ENCODE peak calls at places on chromosomes 7 and 10, in nine cellular contexts. Q is BJ, N is Peyer's patch, E is endodermal cell, C is hepatocyte, L is adrenal gland, J is choroid plexus epithelial cell, W is ovary, U is brain microvascular endothelial cell. B is an unnamed sample.

GRCh38 chr10:19815478-19816419 is 483 bp upstream of the PLXDC2 start:
- DNase-seq in Q (no peak), N (peak), E (peak), C (peak), L (peak), J (peak), W (peak), U (peak), B (peak)

GRCh38 chr10:124465003-124465776 is 3.6 kb downstream of the LHPP start:
- DNase-seq in Q (no peak), N (no peak), E (peak), C (no peak), L (no peak), J (no peak), W (no peak), U (no peak), B (no peak)

GRCh38 chr10:49611166-49611814 is 1.2 kb downstream of the SLC18A3 start:
- DNase-seq in Q (no peak), N (peak), E (peak), C (no peak), L (no peak), J (no peak), W (no peak), U (no peak), B (no peak)

GRCh38 chr7:116524609-116525297 is at the start of gene CAV1:
- DNase-seq in Q (peak), N (peak), E (peak), C (peak), L (peak), J (peak), W (peak), U (peak), B (peak)

GRCh38 chr7:50502947-50503346 is 52.8 kb upstream of the FIGNL1 start:
- DNase-seq in Q (no peak), N (no peak), E (no peak), C (no peak), L (no peak), J (peak), W (no peak), U (no peak), B (no peak)

GRCh38 chr10:43190775-43191174 is 52.5 kb downstream of the CSGALNACT2 start:
- DNase-seq in Q (no peak), N (no peak), E (no peak), C (no peak), L (no peak), J (peak), W (no peak), U (peak), B (no peak)

GRCh38 chr10:69492746-69493462 is 41.6 kb downstream of the TSPAN15 start:
- DNase-seq in Q (no peak), N (peak), E (no peak), C (no peak), L (no peak), J (no peak), W (no peak), U (no peak), B (no peak)

GRCh38 chr10:8084799-8085198 is 30.3 kb downstream of the GATA3 start:
- DNase-seq in Q (no peak), N (no peak), E (no peak), C (no peak), L (no peak), J (no peak), W (no peak), U (no peak), B (no peak)

GRCh38 chr7:117283371-117283770 is 39.5 kb downstream of the WNT2 start:
- DNase-seq in Q (peak), N (no peak), E (no peak), C (no peak), L (no peak), J (peak), W (no peak), U (peak), B (no peak)

GRCh38 chr7:130421685-130422084 is 19.1 kb downstream of the CEP41 start:
- DNase-seq in Q (no peak), N (no peak), E (no peak), C (no peak), L (no peak), J (peak), W (no peak), U (no peak), B (no peak)

GRCh38 chr7:37359662-37360444 is 88.8 kb downstream of the ELMO1 start:
- DNase-seq in Q (no peak), N (no peak), E (no peak), C (no peak), L (no peak), J (no peak), W (no peak), U (no peak), B (no peak)

GRCh38 chr7:32204361-32205018 is 134.3 kb upstream of the PDE1C start:
- DNase-seq in Q (peak), N (peak), E (peak), C (peak), L (peak), J (peak), W (peak), U (peak), B (peak)

GRCh38 chr7:23287612-23288011 is 11.5 kb upstream of the MALSU1 start:
- DNase-seq in Q (no peak), N (no peak), E (no peak), C (no peak), L (no peak), J (no peak), W (no peak), U (no peak), B (no peak)

GRCh38 chr7:157406971-157407370 is 70.2 kb downstream of the DNAJB6 start:
- DNase-seq in Q (no peak), N (peak), E (no peak), C (no peak), L (no peak), J (no peak), W (no peak), U (no peak), B (no peak)

GRCh38 chr10:43137701-43137970 is 609 bp upstream of the CSGALNACT2 start:
- DNase-seq in Q (no peak), N (no peak), E (peak), C (peak), L (peak), J (peak), W (peak), U (peak), B (no peak)

GRCh38 chr10:88200637-88201036 is 337.2 kb downstream of the PTEN start:
- DNase-seq in Q (no peak), N (no peak), E (no peak), C (no peak), L (no peak), J (no peak), W (no peak), U (no peak), B (peak)

GRCh38 chr10:11748866-11749265 is 6.7 kb downstream of the ECHDC3 start:
- DNase-seq in Q (no peak), N (no peak), E (no peak), C (no peak), L (no peak), J (no peak), W (no peak), U (no peak), B (no peak)

GRCh38 chr10:47240173-47240572 is 59.8 kb upstream of the GDF10 start:
- DNase-seq in Q (no peak), N (no peak), E (peak), C (no peak), L (no peak), J (no peak), W (no peak), U (no peak), B (no peak)

GRCh38 chr10:66827353-66827752 is 98.5 kb upstream of the LRRTM3 start:
- DNase-seq in Q (peak), N (no peak), E (no peak), C (no peak), L (no peak), J (peak), W (no peak), U (peak), B (no peak)

GRCh38 chr10:14673189-14673947 is 101.3 kb downstream of the FAM107B start:
- DNase-seq in Q (no peak), N (no peak), E (no peak), C (peak), L (no peak), J (no peak), W (no peak), U (no peak), B (no peak)

GRCh38 chr7:47473499-47474210 is 108.3 kb downstream of the TNS3 start:
- DNase-seq in Q (no peak), N (no peak), E (no peak), C (no peak), L (no peak), J (no peak), W (no peak), U (no peak), B (no peak)

GRCh38 chr10:13587367-13587766 is 602 bp downstream of the PRPF18 start:
- DNase-seq in Q (no peak), N (peak), E (peak), C (peak), L (peak), J (peak), W (peak), U (no peak), B (no peak)

GRCh38 chr7:32905175-32905662 is 13.7 kb upstream of the KBTBD2 start:
- DNase-seq in Q (peak), N (peak), E (peak), C (peak), L (peak), J (peak), W (no peak), U (peak), B (no peak)

GRCh38 chr7:15305002-15305600 is 256.7 kb downstream of the AGMO start:
- DNase-seq in Q (no peak), N (no peak), E (peak), C (peak), L (no peak), J (peak), W (peak), U (peak), B (peak)

DNA sequence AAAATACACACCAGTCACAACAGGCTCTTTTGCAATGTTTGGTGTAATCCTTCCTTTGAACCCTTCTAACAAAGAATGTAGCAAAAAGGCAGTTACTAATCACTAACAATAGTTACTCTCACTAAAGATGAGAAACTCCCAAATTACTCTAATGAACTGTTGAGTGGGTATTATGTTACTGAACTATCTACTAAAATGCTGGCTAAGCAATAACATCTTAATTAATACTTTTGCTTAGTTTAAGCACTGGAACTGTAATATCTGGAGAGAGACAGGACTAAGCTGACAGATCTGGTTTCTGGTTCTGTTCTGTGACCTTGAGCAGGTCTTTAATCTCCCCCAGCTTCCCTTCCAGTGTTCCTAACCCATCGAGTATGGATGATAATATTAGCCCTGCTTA is 241.7 kb downstream of the CHCHD3 start:
- DNase-seq in Q (no peak), N (no peak), E (no peak), C (no peak), L (no peak), J (no peak), W (no peak), U (no peak), B (no peak)
- TF ChIP-seq CTCF in Q (no peak), N (no peak), E (no peak), C (no peak), L (no peak), J (no peak), W (no peak), U (no peak), B (no peak)

GRCh38 chr10:99984635-99985034 is 25.1 kb downstream of the DNMBP start:
- DNase-seq in Q (no peak), N (no peak), E (no peak), C (no peak), L (no peak), J (no peak), W (no peak), U (no peak), B (no peak)

GRCh38 chr10:99981581-99982199 is 28.1 kb downstream of the DNMBP start:
- DNase-seq in Q (no peak), N (no peak), E (no peak), C (no peak), L (no peak), J (no peak), W (no peak), U (no peak), B (no peak)

GRCh38 chr10:99982728-99983127 is 27.0 kb downstream of the DNMBP start:
- DNase-seq in Q (no peak), N (no peak), E (no peak), C (no peak), L (no peak), J (no peak), W (no peak), U (no peak), B (no peak)

GRCh38 chr10:99983280-99983988 is 26.3 kb downstream of the DNMBP start:
- DNase-seq in Q (no peak), N (peak), E (no peak), C (peak), L (peak), J (peak), W (peak), U (peak), B (no peak)

GRCh38 chr10:99984201-99984600 is 25.5 kb downstream of the DNMBP start:
- DNase-seq in Q (no peak), N (no peak), E (no peak), C (peak), L (no peak), J (peak), W (no peak), U (no peak), B (no peak)
- H3K4me3 ChIP-seq in Q (no peak), N (no peak), E (no peak), C (no peak), L (no peak), J (no peak), W (no peak), U (no peak), B (no peak)

GRCh38 chr7:11613292-11613930 is 218.6 kb downstream of the THSD7A start:
- DNase-seq in Q (no peak), N (no peak), E (peak), C (no peak), L (no peak), J (no peak), W (no peak), U (no peak), B (no peak)
- TF ChIP-seq CTCF in Q (no peak), N (no peak), E (peak), C (no peak), L (no peak), J (no peak), W (no peak), U (no peak), B (no peak)

GRCh38 chr7:151930695-151931094 is 25.6 kb upstream of the GALNTL5 start:
- DNase-seq in Q (no peak), N (no peak), E (no peak), C (no peak), L (no peak), J (no peak), W (no peak), U (no peak), B (no peak)
- H3K4me3 ChIP-seq in Q (no peak), N (no peak), E (no peak), C (no peak), L (no peak), J (no peak), W (no peak), U (no peak), B (no peak)

GRCh38 chr10:113680172-113681111 is 730 bp downstream of the CASP7 start:
- DNase-seq in Q (no peak), N (peak), E (no peak), C (peak), L (peak), J (peak), W (peak), U (peak), B (no peak)

GRCh38 chr10:113683300-113683699 is 3.6 kb downstream of the CASP7 start:
- DNase-seq in Q (no peak), N (no peak), E (no peak), C (no peak), L (no peak), J (no peak), W (no peak), U (no peak), B (no peak)

GRCh38 chr10:113681533-113682470 is 2.1 kb downstream of the CASP7 start:
- DNase-seq in Q (no peak), N (no peak), E (no peak), C (no peak), L (no peak), J (peak), W (no peak), U (no peak), B (no peak)

GRCh38 chr10:113679463-113680171 is at the start of gene CASP7:
- DNase-seq in Q (no peak), N (peak), E (peak), C (peak), L (peak), J (peak), W (peak), U (peak), B (peak)
- TF ChIP-seq CTCF in Q (peak), N (no peak), E (peak), C (no peak), L (no peak), J (no peak), W (no peak), U (peak), B (peak)

GRCh38 chr10:86365346-86366032 is 1.1 kb downstream of the GRID1 start:
- DNase-seq in Q (no peak), N (peak), E (peak), C (no peak), L (peak), J (peak), W (peak), U (no peak), B (no peak)
- H3K4me3 ChIP-seq in Q (peak), N (peak), E (no peak), C (peak), L (peak), J (no peak), W (peak), U (no peak), B (no peak)

GRCh38 chr10:112461029-112461887 is 14.2 kb downstream of the VTI1A start:
- DNase-seq in Q (no peak), N (no peak), E (no peak), C (no peak), L (no peak), J (peak), W (no peak), U (peak), B (no peak)

GRCh38 chr10:112454910-112455779 is 8.1 kb downstream of the VTI1A start:
- DNase-seq in Q (no peak), N (no peak), E (no peak), C (no peak), L (no peak), J (no peak), W (no peak), U (no peak), B (no peak)

GRCh38 chr10:112456533-112456932 is 9.5 kb downstream of the VTI1A start:
- DNase-seq in Q (no peak), N (no peak), E (peak), C (no peak), L (no peak), J (no peak), W (no peak), U (no peak), B (no peak)
- TF ChIP-seq CTCF in Q (no peak), N (no peak), E (peak), C (no peak), L (no peak), J (no peak), W (no peak), U (no peak), B (no peak)

GRCh38 chr10:97270523-97271154 is 21.8 kb downstream of the ARHGAP19 start:
- DNase-seq in Q (no peak), N (no peak), E (no peak), C (no peak), L (no peak), J (peak), W (no peak), U (peak), B (no peak)
- H3K4me3 ChIP-seq in Q (no peak), N (no peak), E (no peak), C (no peak), L (no peak), J (peak), W (no peak), U (peak), B (no peak)

GRCh38 chr10:126302831-126303230 is 85.4 kb downstream of the ADAM12 start:
- DNase-seq in Q (no peak), N (no peak), E (no peak), C (no peak), L (no peak), J (peak), W (no peak), U (peak), B (no peak)
- TF ChIP-seq CTCF in Q (peak), N (peak), E (no peak), C (peak), L (peak), J (peak), W (peak), U (peak), B (peak)

B was measured in retinal pigment epithelial cell.